ENCODE peak calls at places on chromosomes 16 and 17, in nine cellular contexts. O, M, I, K, R, U, Q, Y and B are unnamed samples.
A peak's percentile ranks its signal among the peaks of the same experiment; 100 is the strongest.

GRCh38 chr17:10116267-10116666 is 82.1 kb downstream of the GAS7 start:
- DNase-seq in O (no peak), M (no peak), I (no peak), K (no peak), R (no peak), U (no peak), Q (no peak), Y (no peak), B (no peak)

GRCh38 chr16:84196727-84197486 is 6.0 kb downstream of the ADAD2 start:
- DNase-seq in O (no peak), M (no peak), I (no peak), K (no peak), R (no peak), U (no peak), Q (no peak), Y (no peak), B (no peak)

GRCh38 chr16:24138024-24138423 is 118.1 kb upstream of the CACNG3 start:
- DNase-seq in O (no peak), M (no peak), I (no peak), K (no peak), R (no peak), U (no peak), Q (no peak), Y (no peak), B (no peak)

GRCh38 chr17:81483085-81483861 is 29.3 kb downstream of the ACTG1 start:
- DNase-seq in O (no peak), M (no peak), I (peak; percentile 55), K (no peak), R (no peak), U (no peak), Q (no peak), Y (no peak), B (no peak)

GRCh38 chr17:4590981-4591453 is 6.7 kb downstream of the SMTNL2 start:
- DNase-seq in O (no peak), M (no peak), I (no peak), K (no peak), R (no peak), U (no peak), Q (no peak), Y (no peak), B (no peak)

GRCh38 chr17:48012151-48012520 is 25.5 kb downstream of the COPZ2 start:
- DNase-seq in O (no peak), M (peak; percentile 65), I (peak; percentile 84), K (peak; percentile 56), R (peak; percentile 54), U (peak; percentile 77), Q (peak; percentile 37), Y (peak; percentile 24), B (no peak)

GRCh38 chr16:85612801-85613608 is at the start of gene GSE1:
- DNase-seq in O (peak; percentile 61), M (peak; percentile 91), I (peak; percentile 69), K (peak; percentile 24), R (peak; percentile 47), U (peak; percentile 97), Q (peak; percentile 17), Y (peak; percentile 95), B (no peak)

GRCh38 chr17:64638552-64639198 is 23.4 kb downstream of the SMURF2 start:
- DNase-seq in O (no peak), M (no peak), I (no peak), K (no peak), R (no peak), U (no peak), Q (no peak), Y (no peak), B (no peak)

GRCh38 chr17:63381101-63381729 is 64.9 kb downstream of the CYB561 start:
- DNase-seq in O (no peak), M (no peak), I (no peak), K (no peak), R (no peak), U (peak; percentile 72), Q (no peak), Y (no peak), B (no peak)

GRCh38 chr16:2308089-2308962 is 32.2 kb downstream of the ABCA3 start:
- DNase-seq in O (no peak), M (no peak), I (no peak), K (no peak), R (no peak), U (no peak), Q (no peak), Y (no peak), B (no peak)

GRCh38 chr16:81610144-81610842 is 165.7 kb downstream of the CMIP start:
- DNase-seq in O (peak; percentile 54), M (peak; percentile 68), I (no peak), K (no peak), R (peak; percentile 83), U (no peak), Q (no peak), Y (peak; percentile 66), B (no peak)

GRCh38 chr17:14510136-14510535 is 209.3 kb downstream of the HS3ST3B1 start:
- DNase-seq in O (no peak), M (no peak), I (no peak), K (no peak), R (no peak), U (no peak), Q (no peak), Y (no peak), B (no peak)

GRCh38 chr17:29789186-29790170 is 140.6 kb downstream of the SSH2 start:
- DNase-seq in O (no peak), M (no peak), I (no peak), K (no peak), R (no peak), U (no peak), Q (no peak), Y (no peak), B (no peak)

GRCh38 chr16:30657866-30658730 is at the start of gene FBRS:
- DNase-seq in O (peak; percentile 100), M (peak; percentile 100), I (peak; percentile 99), K (peak; percentile 100), R (peak; percentile 99), U (peak; percentile 100), Q (peak; percentile 99), Y (peak; percentile 100), B (peak; percentile 99)

GRCh38 chr17:43694081-43694870 is 32.6 kb upstream of the MEOX1 start:
- DNase-seq in O (peak; percentile 54), M (peak; percentile 86), I (peak; percentile 84), K (peak; percentile 68), R (peak; percentile 73), U (peak; percentile 90), Q (peak; percentile 63), Y (peak; percentile 86), B (peak; percentile 35)

GRCh38 chr17:606501-607243 is 108.0 kb downstream of the VPS53 start:
- DNase-seq in O (no peak), M (no peak), I (no peak), K (no peak), R (no peak), U (no peak), Q (no peak), Y (no peak), B (no peak)

GRCh38 chr17:82917656-82918345 is 78.0 kb upstream of the ZNF750 start:
- DNase-seq in O (peak; percentile 26), M (no peak), I (peak; percentile 19), K (no peak), R (no peak), U (peak; percentile 30), Q (peak; percentile 12), Y (no peak), B (no peak)

GRCh38 chr17:50482110-50482509 is 3.5 kb downstream of the RSAD1 start:
- DNase-seq in O (no peak), M (peak; percentile 44), I (no peak), K (no peak), R (no peak), U (no peak), Q (no peak), Y (no peak), B (no peak)

GRCh38 chr16:54027126-54027922 is 259.3 kb downstream of the IRX3 start:
- DNase-seq in O (no peak), M (no peak), I (no peak), K (no peak), R (no peak), U (no peak), Q (no peak), Y (no peak), B (no peak)

GRCh38 chr16:2902337-2903130 is 9.2 kb upstream of the FLYWCH1 start:
- DNase-seq in O (no peak), M (no peak), I (no peak), K (no peak), R (no peak), U (no peak), Q (no peak), Y (no peak), B (no peak)

GRCh38 chr16:25014500-25015147 is 545 bp downstream of the ARHGAP17 start:
- DNase-seq in O (no peak), M (peak; percentile 55), I (peak; percentile 47), K (no peak), R (peak; percentile 77), U (peak; percentile 74), Q (no peak), Y (peak; percentile 34), B (no peak)

GRCh38 chr17:66840061-66840460 is 5.1 kb downstream of the CACNG5 start:
- DNase-seq in O (no peak), M (no peak), I (no peak), K (no peak), R (no peak), U (no peak), Q (no peak), Y (no peak), B (no peak)

GRCh38 chr16:17457997-17458396 is 12.8 kb downstream of the XYLT1 start:
- DNase-seq in O (no peak), M (no peak), I (no peak), K (no peak), R (no peak), U (no peak), Q (no peak), Y (no peak), B (no peak)

GRCh38 chr17:64732336-64733006 is 70.4 kb upstream of the SMURF2 start:
- DNase-seq in O (peak; percentile 78), M (peak; percentile 86), I (no peak), K (no peak), R (peak; percentile 12), U (no peak), Q (no peak), Y (no peak), B (no peak)

GRCh38 chr17:39653662-39654331 is 11.4 kb upstream of the TCAP start:
- DNase-seq in O (no peak), M (peak; percentile 74), I (peak; percentile 72), K (peak; percentile 74), R (peak; percentile 75), U (peak; percentile 70), Q (peak; percentile 78), Y (peak; percentile 60), B (no peak)

GRCh38 chr17:79834575-79835469 is 4.4 kb downstream of the CBX4 start:
- DNase-seq in O (no peak), M (no peak), I (peak; percentile 62), K (no peak), R (no peak), U (peak; percentile 54), Q (no peak), Y (no peak), B (no peak)

GRCh38 chr16:29824589-29825144 is 4.4 kb downstream of the MVP start:
- DNase-seq in O (no peak), M (no peak), I (no peak), K (no peak), R (no peak), U (no peak), Q (no peak), Y (no peak), B (no peak)

GRCh38 chr16:4463522-4464163 is 10.8 kb downstream of the NMRAL1 start:
- DNase-seq in O (no peak), M (no peak), I (no peak), K (no peak), R (no peak), U (no peak), Q (no peak), Y (no peak), B (no peak)

GRCh38 chr17:35127751-35128514 is 6.5 kb downstream of the FNDC8 start:
- DNase-seq in O (peak; percentile 82), M (no peak), I (no peak), K (no peak), R (no peak), U (no peak), Q (no peak), Y (peak; percentile 27), B (no peak)

GRCh38 chr17:35568561-35568960 is 7.9 kb upstream of the SLFN14 start:
- DNase-seq in O (no peak), M (no peak), I (no peak), K (no peak), R (no peak), U (no peak), Q (peak; percentile 37), Y (no peak), B (no peak)

GRCh38 chr17:56756536-56756935 is 77.2 kb downstream of the C17orf67 start:
- DNase-seq in O (peak; percentile 87), M (peak; percentile 88), I (no peak), K (no peak), R (no peak), U (no peak), Q (no peak), Y (no peak), B (peak; percentile 43)